ENCODE peak calls at places on chromosomes 16 and 17, in nine cellular contexts. G, P, A, U, F, J, N, B and I are unnamed samples.
A peak's percentile ranks its signal among the peaks of the same experiment; 100 is the strongest.

GRCh38 chr16:88352261-88353200 is 30.2 kb upstream of the ZNF469 start:
- DNase-seq in J (no peak), G (no peak), P (no peak), N (no peak), F (no peak), A (no peak), U (no peak), B (no peak), I (no peak)

GRCh38 chr16:19680972-19681371 is 37.1 kb downstream of the KNOP1 start:
- DNase-seq in P (peak; percentile 53), F (no peak), B (no peak), A (no peak), U (no peak), J (no peak), N (no peak), G (no peak), I (no peak)

GRCh38 chr16:31455601-31456314 is 3.5 kb upstream of the ARMC5 start:
- DNase-seq in N (no peak), G (peak; percentile 39), F (peak; percentile 50), U (peak; percentile 6), B (no peak), P (no peak), A (no peak), J (peak; percentile 20), I (no peak)

GRCh38 chr16:528111-529011 is 849 bp downstream of the CAPN15 start:
- DNase-seq in U (no peak), N (no peak), A (peak; percentile 82), F (peak; percentile 62), G (peak; percentile 65), J (no peak), P (no peak), B (no peak), I (no peak)

GRCh38 chr17:37490638-37491614 is 1.2 kb downstream of the DUSP14 start:
- DNase-seq in J (peak; percentile 41), F (peak; percentile 42), A (peak; percentile 84), G (peak; percentile 84), N (no peak), P (peak; percentile 52), B (no peak), U (no peak), I (peak; percentile 55)

GRCh38 chr16:11498683-11499082 is 88.0 kb downstream of the LITAF start:
- DNase-seq in U (no peak), G (no peak), B (no peak), J (no peak), P (no peak), N (no peak), F (no peak), A (no peak), I (no peak)

GRCh38 chr17:17071531-17072360 is 29.5 kb downstream of the MPRIP start:
- DNase-seq in J (no peak), N (no peak), G (no peak), U (no peak), A (no peak), P (no peak), F (no peak), B (no peak), I (no peak)

GRCh38 chr17:73749337-73749807 is 105.1 kb upstream of the SDK2 start:
- DNase-seq in F (no peak), P (no peak), U (no peak), G (no peak), J (no peak), A (no peak), B (no peak), N (no peak), I (no peak)

GRCh38 chr16:77219437-77219836 is 20.2 kb downstream of the SYCE1L start:
- DNase-seq in U (no peak), J (no peak), P (no peak), B (no peak), A (no peak), N (no peak), G (no peak), F (no peak), I (no peak)

GRCh38 chr16:1188781-1189189 is 35.9 kb downstream of the CACNA1H start:
- DNase-seq in J (peak; percentile 81), G (peak; percentile 49), F (peak; percentile 72), N (no peak), U (no peak), B (no peak), A (peak; percentile 16), P (peak; percentile 94), I (peak; percentile 68)

GRCh38 chr16:89129378-89129777 is 35.7 kb downstream of the ACSF3 start:
- DNase-seq in B (no peak), F (no peak), N (no peak), U (no peak), J (no peak), P (no peak), G (no peak), A (no peak), I (no peak)

GRCh38 chr16:69444873-69445517 is 20.6 kb downstream of the CYB5B start:
- DNase-seq in U (no peak), G (peak; percentile 58), N (no peak), F (no peak), J (no peak), B (no peak), A (no peak), P (no peak), I (no peak)

GRCh38 chr17:4087911-4088693 is 54.7 kb downstream of the ZZEF1 start:
- DNase-seq in A (peak; percentile 62), F (no peak), B (no peak), U (no peak), J (no peak), P (no peak), N (no peak), G (peak; percentile 17), I (no peak)